ENCODE peak calls at places on chromosomes 2 and 18, in nine cellular contexts. One of them, this sample, is unnamed.
A peak's percentile ranks its signal among the peaks of the same experiment; 100 is the strongest.

GRCh38 chr18:76386886-76387285 is 108.2 kb downstream of the ZNF516 start:
- DNase-seq in T-helper 9 cell: no peak
- DNase-seq in PC-3: no peak
- DNase-seq in posterior vena cava: no peak
- DNase-seq in keratinocyte: no peak
- DNase-seq in activated CD4-positive, alpha-beta T cell treated with anti-CD3 and anti-CD28 coated beads for 36 hours: no peak
- DNase-seq in astrocyte of the spinal cord: no peak
- DNase-seq in endothelial cell of umbilical vein: no peak
- DNase-seq in glomerular endothelial cell: no peak
- DNase-seq in this sample: no peak

GRCh38 chr18:8778824-8779223 is 73.5 kb downstream of the MTCL1 start:
- DNase-seq in glomerular endothelial cell: no peak
- DNase-seq in PC-3: no peak
- DNase-seq in activated CD4-positive, alpha-beta T cell treated with anti-CD3 and anti-CD28 coated beads for 36 hours: no peak
- DNase-seq in astrocyte of the spinal cord: no peak
- DNase-seq in keratinocyte: no peak
- DNase-seq in posterior vena cava: no peak
- DNase-seq in endothelial cell of umbilical vein: no peak
- DNase-seq in T-helper 9 cell: no peak
- DNase-seq in this sample: no peak

GRCh38 chr2:160269803-160270570 is 69.9 kb upstream of the ITGB6 start:
- DNase-seq in PC-3: no peak
- DNase-seq in glomerular endothelial cell: no peak
- DNase-seq in activated CD4-positive, alpha-beta T cell treated with anti-CD3 and anti-CD28 coated beads for 36 hours: peak; percentile 80
- DNase-seq in T-helper 9 cell: peak; percentile 58
- DNase-seq in keratinocyte: no peak
- DNase-seq in astrocyte of the spinal cord: peak; percentile 91
- DNase-seq in endothelial cell of umbilical vein: peak; percentile 92
- DNase-seq in posterior vena cava: peak; percentile 95
- DNase-seq in this sample: peak; percentile 98

GRCh38 chr2:233114421-233114861 is 54.3 kb downstream of the INPP5D start:
- DNase-seq in endothelial cell of umbilical vein: no peak
- DNase-seq in posterior vena cava: no peak
- DNase-seq in PC-3: no peak
- DNase-seq in keratinocyte: no peak
- DNase-seq in T-helper 9 cell: no peak
- DNase-seq in glomerular endothelial cell: no peak
- DNase-seq in astrocyte of the spinal cord: peak; percentile 70
- DNase-seq in activated CD4-positive, alpha-beta T cell treated with anti-CD3 and anti-CD28 coated beads for 36 hours: no peak
- DNase-seq in this sample: no peak

GRCh38 chr2:128090909-128091690 is at the start of gene UGGT1:
- DNase-seq in astrocyte of the spinal cord: peak; percentile 98
- DNase-seq in keratinocyte: peak; percentile 85
- DNase-seq in endothelial cell of umbilical vein: peak; percentile 98
- DNase-seq in T-helper 9 cell: peak; percentile 87
- DNase-seq in activated CD4-positive, alpha-beta T cell treated with anti-CD3 and anti-CD28 coated beads for 36 hours: peak; percentile 96
- DNase-seq in glomerular endothelial cell: peak; percentile 80
- DNase-seq in PC-3: peak; percentile 97
- DNase-seq in posterior vena cava: peak; percentile 99
- DNase-seq in this sample: peak; percentile 97

GRCh38 chr2:1747065-1747941 is 3.0 kb upstream of the PXDN start:
- DNase-seq in glomerular endothelial cell: no peak
- DNase-seq in T-helper 9 cell: no peak
- DNase-seq in astrocyte of the spinal cord: no peak
- DNase-seq in keratinocyte: no peak
- DNase-seq in posterior vena cava: peak; percentile 59
- DNase-seq in PC-3: no peak
- DNase-seq in activated CD4-positive, alpha-beta T cell treated with anti-CD3 and anti-CD28 coated beads for 36 hours: no peak
- DNase-seq in endothelial cell of umbilical vein: no peak
- DNase-seq in this sample: no peak

GRCh38 chr2:195837987-195838386 is 181.0 kb downstream of the SLC39A10 start:
- DNase-seq in endothelial cell of umbilical vein: no peak
- DNase-seq in T-helper 9 cell: no peak
- DNase-seq in activated CD4-positive, alpha-beta T cell treated with anti-CD3 and anti-CD28 coated beads for 36 hours: no peak
- DNase-seq in astrocyte of the spinal cord: no peak
- DNase-seq in PC-3: no peak
- DNase-seq in posterior vena cava: no peak
- DNase-seq in glomerular endothelial cell: no peak
- DNase-seq in keratinocyte: no peak
- DNase-seq in this sample: no peak

GRCh38 chr18:9825571-9826073 is 60.2 kb upstream of the TXNDC2 start:
- DNase-seq in glomerular endothelial cell: peak; percentile 58
- DNase-seq in activated CD4-positive, alpha-beta T cell treated with anti-CD3 and anti-CD28 coated beads for 36 hours: no peak
- DNase-seq in T-helper 9 cell: no peak
- DNase-seq in posterior vena cava: no peak
- DNase-seq in endothelial cell of umbilical vein: peak; percentile 80
- DNase-seq in PC-3: peak; percentile 95
- DNase-seq in keratinocyte: no peak
- DNase-seq in astrocyte of the spinal cord: peak; percentile 95
- DNase-seq in this sample: peak; percentile 62

GRCh38 chr2:197786010-197786877 is 1.1 kb upstream of the BOLL start:
- DNase-seq in glomerular endothelial cell: no peak
- DNase-seq in T-helper 9 cell: peak; percentile 45
- DNase-seq in posterior vena cava: peak; percentile 80
- DNase-seq in activated CD4-positive, alpha-beta T cell treated with anti-CD3 and anti-CD28 coated beads for 36 hours: peak; percentile 87
- DNase-seq in astrocyte of the spinal cord: no peak
- DNase-seq in PC-3: no peak
- DNase-seq in endothelial cell of umbilical vein: no peak
- DNase-seq in keratinocyte: no peak
- DNase-seq in this sample: peak; percentile 60

GRCh38 chr2:156826342-156826933 is 390.3 kb downstream of the GPD2 start:
- DNase-seq in astrocyte of the spinal cord: peak; percentile 82
- DNase-seq in keratinocyte: no peak
- DNase-seq in activated CD4-positive, alpha-beta T cell treated with anti-CD3 and anti-CD28 coated beads for 36 hours: no peak
- DNase-seq in glomerular endothelial cell: no peak
- DNase-seq in endothelial cell of umbilical vein: no peak
- DNase-seq in T-helper 9 cell: no peak
- DNase-seq in PC-3: peak; percentile 36
- DNase-seq in posterior vena cava: no peak
- DNase-seq in this sample: peak; percentile 71